ENCODE peak calls at places on chromosomes 1 and 21, in five cellular contexts. P is cardiac muscle cell, W is pancreas, E is bronchial epithelial cell, I is MM.1S. B is an unnamed sample.

GRCh38 chr1:111735858-111736544 is 3.2 kb downstream of the INKA2 start:
- DNase-seq in W (no peak), E (no peak), I (no peak), P (no peak), B (no peak)

GRCh38 chr1:185595835-185596667 is 138.1 kb upstream of the HMCN1 start:
- DNase-seq in I (peak), W (peak), E (peak), P (peak), B (peak)

GRCh38 chr1:23980006-23980724 is at the start of gene SRSF10:
- DNase-seq in W (peak), I (peak), P (peak), E (peak), B (peak)

GRCh38 chr1:27269276-27269675 is 34.8 kb downstream of the WDTC1 start:
- DNase-seq in I (no peak), W (no peak), E (no peak), P (no peak), B (no peak)

GRCh38 chr1:114334297-114334696 is 176.7 kb downstream of the TRIM33 start:
- DNase-seq in I (no peak), P (no peak), E (no peak), W (no peak), B (no peak)

GRCh38 chr1:48687271-48688045 is 89.2 kb downstream of the BEND5 start:
- DNase-seq in P (no peak), W (no peak), I (no peak), E (peak), B (no peak)

GRCh38 chr1:9687876-9688582 is 36.5 kb downstream of the PIK3CD start:
- DNase-seq in I (peak), W (peak), E (no peak), P (peak), B (peak)

GRCh38 chr1:55015731-55016620 is 17.2 kb downstream of the BSND start:
- DNase-seq in P (no peak), I (no peak), W (no peak), E (no peak), B (no peak)

GRCh38 chr21:36499578-36500471 is 19.9 kb upstream of the CLDN14 start:
- DNase-seq in P (peak), I (no peak), W (peak), E (peak), B (peak)

GRCh38 chr1:7719468-7720104 is 51.5 kb upstream of the VAMP3 start:
- DNase-seq in W (no peak), I (no peak), P (no peak), E (no peak), B (no peak)

GRCh38 chr1:21332691-21333449 is 42.6 kb upstream of the ECE1 start:
- DNase-seq in E (no peak), W (peak), P (no peak), I (no peak), B (no peak)

GRCh38 chr1:209051598-209051997 is 531.9 kb upstream of the CAMK1G start:
- DNase-seq in I (no peak), W (no peak), P (no peak), E (peak), B (no peak)

GRCh38 chr1:21511579-21512522 is 2.6 kb downstream of the ALPL start:
- DNase-seq in E (peak), P (peak), W (no peak), I (peak), B (no peak)

GRCh38 chr1:15680131-15680530 is 4.0 kb upstream of the PLEKHM2 start:
- DNase-seq in W (no peak), P (peak), E (peak), I (no peak), B (peak)

GRCh38 chr1:189623336-189623735 is 854.3 kb downstream of the BRINP3 start:
- DNase-seq in P (no peak), W (no peak), E (peak), I (no peak), B (no peak)

GRCh38 chr1:195141294-195141693 is 1466.9 kb downstream of the KCNT2 start:
- DNase-seq in E (no peak), I (no peak), P (no peak), W (no peak), B (no peak)

GRCh38 chr1:171501305-171502021 is 16.1 kb downstream of the PRRC2C start:
- DNase-seq in W (no peak), P (no peak), I (peak), E (no peak), B (no peak)
- H3K4me3 ChIP-seq in W (no peak), P (no peak), I (no peak), E (no peak), B (no peak)

DNA sequence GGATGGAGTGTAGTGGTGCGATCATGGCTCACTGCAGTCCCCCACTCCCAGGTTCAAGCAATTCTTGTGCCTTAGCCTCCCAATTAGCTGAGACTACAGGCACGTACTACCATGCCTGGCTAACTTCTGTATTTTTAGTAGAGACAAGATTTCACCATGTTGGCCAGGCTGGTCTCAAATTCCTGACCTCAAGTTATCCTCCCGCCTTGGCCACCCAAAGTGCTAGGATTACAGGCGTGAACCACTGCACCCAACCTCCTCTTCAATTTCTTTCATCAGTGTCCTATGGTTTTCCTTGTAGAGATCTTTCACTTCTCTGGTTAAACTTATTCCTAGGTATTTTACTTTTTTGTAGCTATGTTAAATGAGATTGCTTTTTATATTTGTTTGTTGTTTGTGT is 10.7 kb upstream of the MAST2 start:
- DNase-seq in P (no peak), I (no peak), W (no peak), E (no peak), B (no peak)
- H3K4me3 ChIP-seq in P (no peak), I (no peak), W (no peak), E (no peak), B (no peak)

GRCh38 chr1:183590225-183591191 is at the start of gene NCF2:
- DNase-seq in E (peak), W (no peak), P (no peak), I (peak), B (no peak)
- H3K4me3 ChIP-seq in E (no peak), W (peak), P (no peak), I (peak), B (no peak)

GRCh38 chr1:59026472-59026948 is 242.7 kb upstream of the JUN start:
- DNase-seq in W (no peak), P (peak), I (no peak), E (peak), B (peak)
- H3K4me3 ChIP-seq in W (no peak), P (no peak), I (no peak), E (no peak), B (no peak)

GRCh38 chr1:211828584-211829342 is 1.8 kb downstream of the LPGAT1 start:
- DNase-seq in W (no peak), E (no peak), I (no peak), P (no peak), B (no peak)
- H3K4me3 ChIP-seq in W (peak), E (no peak), I (no peak), P (peak), B (peak)